ENCODE peak calls at places on chromosomes 11 and 22, in ten cellular contexts. L is thoracic aorta, W is PC-3, A is astrocyte of the cerebellum, Q is bronchial epithelial cell, J is lower lobe of right lung, N is right atrium auricular region, D is neural progenitor cell, P is fibroblast of lung, Z is ovary. U is an unnamed sample.
A peak's percentile ranks its signal among the peaks of the same experiment; 100 is the strongest.

GRCh38 chr22:25623851-25624250 is 59.4 kb downstream of the GRK3 start:
- DNase-seq in P (no peak), N (no peak), Q (no peak), A (no peak), W (no peak), Z (no peak), L (no peak), J (no peak), D (no peak), U (no peak)

GRCh38 chr11:8671242-8671641 is 11.2 kb downstream of the TRIM66 start:
- DNase-seq in Q (peak; percentile 94), W (peak; percentile 80), L (peak; percentile 37), N (peak; percentile 80), A (peak; percentile 95), J (no peak), D (peak; percentile 97), P (peak; percentile 95), Z (peak; percentile 41), U (peak; percentile 97)

GRCh38 chr22:44691796-44692661 is 10.0 kb upstream of the PRR5 start:
- DNase-seq in D (no peak), J (no peak), P (no peak), Z (no peak), Q (peak; percentile 54), N (no peak), W (peak; percentile 60), L (no peak), A (no peak), U (no peak)

GRCh38 chr11:35826949-35827348 is 116.9 kb upstream of the LDLRAD3 start:
- DNase-seq in J (no peak), L (no peak), D (no peak), P (no peak), A (no peak), N (no peak), Z (no peak), Q (no peak), W (no peak), U (no peak)

GRCh38 chr11:102196351-102196750 is 86.1 kb downstream of the YAP1 start:
- DNase-seq in W (no peak), N (no peak), D (no peak), P (no peak), L (no peak), J (no peak), Q (no peak), Z (no peak), A (no peak), U (no peak)

GRCh38 chr22:44891293-44891747 is 118.5 kb downstream of the PHF21B start:
- DNase-seq in A (no peak), W (no peak), D (no peak), J (no peak), Q (no peak), Z (no peak), L (no peak), N (no peak), P (no peak), U (no peak)

GRCh38 chr11:3964056-3964455 is 108.6 kb downstream of the STIM1 start:
- DNase-seq in P (no peak), J (no peak), Q (no peak), D (no peak), L (no peak), A (no peak), W (no peak), N (no peak), Z (no peak), U (no peak)

GRCh38 chr22:46043339-46043738 is 66.4 kb upstream of the WNT7B start:
- DNase-seq in D (no peak), Q (no peak), Z (peak; percentile 48), A (no peak), N (no peak), P (no peak), L (no peak), J (peak; percentile 16), W (no peak), U (no peak)

GRCh38 chr11:86116386-86116726 is 47.5 kb upstream of the PICALM start:
- DNase-seq in N (no peak), L (no peak), D (no peak), P (peak; percentile 34), W (peak; percentile 69), Q (peak; percentile 90), A (peak; percentile 93), Z (no peak), J (no peak), U (peak; percentile 89)

GRCh38 chr22:37267128-37267587 is 15.2 kb upstream of the CYTH4 start:
- DNase-seq in L (no peak), Q (no peak), Z (peak; percentile 58), P (no peak), N (no peak), A (no peak), J (peak; percentile 71), W (peak; percentile 57), D (peak; percentile 88), U (no peak)

GRCh38 chr11:20013346-20014066 is 146.8 kb downstream of the DBX1 start:
- DNase-seq in J (no peak), D (no peak), Z (no peak), N (no peak), Q (peak; percentile 67), P (no peak), A (no peak), L (no peak), W (peak; percentile 87), U (peak; percentile 46)

GRCh38 chr22:48042621-48043395 is 1280.4 kb downstream of the TBC1D22A start:
- DNase-seq in J (no peak), A (no peak), Q (no peak), P (no peak), L (no peak), Z (no peak), W (no peak), N (peak; percentile 49), D (no peak), U (no peak)

GRCh38 chr11:122226810-122227379 is 110.9 kb upstream of the BLID start:
- DNase-seq in Q (no peak), N (no peak), P (no peak), Z (no peak), W (no peak), A (peak; percentile 64), D (no peak), J (no peak), L (no peak), U (peak; percentile 67)

GRCh38 chr11:109422755-109423113 is 744 bp downstream of the C11orf87 start:
- DNase-seq in P (peak; percentile 14), L (no peak), Q (peak; percentile 7), N (no peak), A (no peak), Z (no peak), D (peak; percentile 46), W (no peak), J (no peak), U (peak; percentile 51)

GRCh38 chr11:31412946-31413345 is 43.3 kb downstream of the DNAJC24 start:
- DNase-seq in P (peak; percentile 65), D (no peak), N (no peak), W (peak; percentile 32), J (no peak), A (peak; percentile 55), L (no peak), Q (peak; percentile 68), Z (no peak), U (peak; percentile 63)

DNA sequence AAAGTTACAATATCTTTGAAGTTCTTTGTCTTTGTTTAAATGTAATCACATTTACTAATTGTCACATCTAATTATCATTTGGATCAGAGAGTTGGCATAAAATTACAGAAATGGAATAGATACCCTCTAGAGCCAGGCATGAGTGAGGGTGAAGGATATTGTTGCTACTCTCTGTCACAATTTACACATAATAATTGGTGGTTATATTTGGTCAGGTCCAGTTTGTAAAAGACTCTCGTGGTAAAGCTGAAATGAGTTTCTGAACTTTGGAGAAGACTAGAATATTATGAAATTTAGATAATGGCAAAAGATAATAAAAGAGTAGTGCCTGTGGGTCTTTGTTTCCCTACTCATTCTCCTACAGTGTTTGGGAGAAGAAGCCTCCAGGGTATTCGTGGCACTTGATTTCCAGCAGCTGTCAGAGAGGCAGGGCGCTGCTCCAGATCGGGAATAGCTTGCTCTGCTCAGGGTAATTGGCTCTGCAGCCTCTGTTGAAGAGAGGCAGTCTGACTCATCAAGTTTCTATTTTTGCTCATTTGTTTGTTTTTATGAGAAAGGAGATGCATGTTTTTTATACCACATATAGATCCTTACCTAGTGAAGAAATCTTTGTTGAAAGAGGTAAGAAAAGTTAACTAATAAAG is 349.9 kb downstream of the CNTN5 start:
- DNase-seq in J (no peak), D (peak; percentile 23), A (peak; percentile 44), Q (peak; percentile 39), N (no peak), Z (peak; percentile 54), W (peak; percentile 75), P (peak; percentile 88), L (no peak), U (peak; percentile 83)
- TF ChIP-seq CTCF in J (no peak), D (no peak), A (no peak), Q (no peak), N (no peak), Z (no peak), W (no peak), P (no peak), L (no peak), U (no peak)

DNA sequence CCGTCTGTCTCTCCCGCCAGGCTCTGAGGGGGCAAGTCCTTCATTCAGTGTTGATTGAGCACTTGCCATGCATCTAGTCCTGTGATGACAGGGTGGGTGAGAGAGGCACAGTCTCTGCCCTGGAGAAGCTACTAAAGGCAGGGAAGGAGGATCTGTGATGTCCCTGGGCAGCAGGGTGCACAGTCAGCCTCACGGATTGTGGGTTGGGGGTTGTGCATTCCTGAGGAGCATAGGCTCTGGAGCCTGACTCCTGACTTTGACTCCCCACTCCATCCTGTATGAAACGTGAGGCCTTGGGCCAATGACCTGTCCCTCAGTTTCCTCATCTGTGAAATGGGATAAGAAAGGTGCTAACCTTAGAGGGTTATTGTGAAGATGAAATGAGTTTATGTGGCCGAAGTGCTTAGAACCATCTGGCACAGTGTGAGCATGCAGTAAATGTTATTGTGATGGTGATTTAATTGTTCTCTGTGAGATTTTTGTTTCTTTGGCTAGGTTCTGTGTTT is 4.7 kb downstream of the SLC22A8 start:
- DNase-seq in L (no peak), Z (no peak), W (no peak), P (no peak), N (no peak), D (no peak), J (no peak), Q (no peak), A (no peak), U (no peak)
- H3K4me3 ChIP-seq in L (no peak overlapping the region), Z (no peak overlapping the region), W (no peak overlapping the region), P (no peak overlapping the region), N (no peak overlapping the region), D (no peak overlapping the region), J (no peak overlapping the region), Q (no peak overlapping the region), A (no peak overlapping the region), U (no peak overlapping the region)

DNA sequence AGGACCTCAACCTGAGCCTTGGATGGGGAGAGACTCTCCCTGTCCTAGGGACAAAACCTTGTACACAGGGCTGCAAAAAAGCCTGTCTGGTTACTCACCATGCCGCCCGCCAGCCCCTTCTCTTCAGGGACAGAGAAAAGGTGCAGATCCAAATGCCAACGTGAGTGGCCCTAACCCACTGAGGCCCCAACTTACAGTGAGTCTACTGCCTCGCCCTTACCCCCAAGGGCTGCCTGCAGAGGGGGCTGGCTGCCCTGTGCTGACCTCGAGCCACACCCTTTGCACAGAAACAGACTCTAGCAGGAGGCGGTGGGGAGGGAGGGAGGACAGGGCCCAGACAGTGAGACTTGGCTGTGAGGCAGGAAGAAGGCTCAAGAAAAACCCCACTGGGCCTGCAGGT is 13.5 kb upstream of the CHST1 start:
- DNase-seq in D (no peak), Q (no peak), P (no peak), A (no peak), L (no peak), N (no peak), Z (peak; percentile 23), J (no peak), W (no peak), U (no peak)
- TF ChIP-seq CTCF in D (no peak), Q (no peak), P (no peak), A (no peak), L (no peak), N (no peak), Z (no peak), J (no peak), W (no peak), U (no peak)

GRCh38 chr22:31087744-31088215 is 6.7 kb downstream of the SMTN start:
- DNase-seq in Z (no peak), W (no peak), L (no peak), D (no peak), J (no peak), A (no peak), Q (no peak), N (no peak), P (no peak), U (no peak)
- H3K4me3 ChIP-seq in Z (no peak overlapping the region), W (no peak overlapping the region), L (peak overlapping the region; percentile 76), D (no peak overlapping the region), J (no peak overlapping the region), A (no peak overlapping the region), Q (no peak overlapping the region), N (no peak overlapping the region), P (no peak overlapping the region), U (no peak overlapping the region)

U was measured in astrocyte of the spinal cord.